ENCODE peak calls at places on chromosomes 3 and 15, in six cellular contexts. Y, V, L, N, J and U are unnamed samples.

GRCh38 chr15:29925227-29926082 is 103.2 kb upstream of the TJP1 start:
- DNase-seq in Y (peak; percentile 84), V (peak; percentile 80), L (no peak), N (peak; percentile 89), J (peak; percentile 93), U (peak; percentile 88)

GRCh38 chr3:43726511-43726910 is 35.8 kb downstream of the ABHD5 start:
- DNase-seq in Y (no peak), V (peak; percentile 68), L (no peak), N (no peak), J (no peak), U (peak; percentile 68)

GRCh38 chr3:124793054-124793740 is 62.9 kb downstream of the UMPS start:
- DNase-seq in Y (no peak), V (no peak), L (no peak), N (peak; percentile 16), J (no peak), U (no peak)

GRCh38 chr3:194857459-194858113 is 171.9 kb downstream of the FAM43A start:
- DNase-seq in Y (no peak), V (peak; percentile 67), L (no peak), N (no peak), J (no peak), U (peak; percentile 54)

GRCh38 chr3:186668426-186668825 is 2.6 kb downstream of the HRG start:
- DNase-seq in Y (no peak), V (no peak), L (no peak), N (no peak), J (no peak), U (no peak)

GRCh38 chr3:114879059-114880031 is 267.7 kb downstream of the ZBTB20 start:
- DNase-seq in Y (peak; percentile 20), V (peak; percentile 77), L (no peak), N (no peak), J (no peak), U (peak; percentile 82)

GRCh38 chr3:64693031-64693430 is 5.2 kb upstream of the ADAMTS9 start:
- DNase-seq in Y (no peak), V (no peak), L (no peak), N (no peak), J (no peak), U (no peak)

GRCh38 chr3:64792458-64792857 is 104.7 kb upstream of the ADAMTS9 start:
- DNase-seq in Y (no peak), V (no peak), L (no peak), N (no peak), J (no peak), U (no peak)

GRCh38 chr15:63473007-63473748 is 31.2 kb upstream of the USP3 start:
- DNase-seq in Y (no peak), V (no peak), L (no peak), N (no peak), J (no peak), U (no peak)

GRCh38 chr3:42653560-42654330 is at the start of gene ZBTB47:
- DNase-seq in Y (peak; percentile 51), V (no peak), L (peak; percentile 52), N (peak; percentile 94), J (peak; percentile 52), U (peak; percentile 41)

GRCh38 chr3:115100172-115100571 is 46.9 kb downstream of the ZBTB20 start:
- DNase-seq in Y (peak; percentile 6), V (peak; percentile 70), L (no peak), N (no peak), J (peak; percentile 8), U (peak; percentile 73)

GRCh38 chr15:101064795-101065569 is 145.8 kb downstream of the LRRK1 start:
- DNase-seq in Y (no peak), V (no peak), L (no peak), N (peak; percentile 72), J (no peak), U (no peak)

GRCh38 chr15:39429898-39430357 is 151.0 kb upstream of the THBS1 start:
- DNase-seq in Y (no peak), V (peak; percentile 95), L (no peak), N (no peak), J (no peak), U (peak; percentile 98)

GRCh38 chr3:17885986-17886385 is 143.6 kb upstream of the TBC1D5 start:
- DNase-seq in Y (no peak), V (no peak), L (no peak), N (no peak), J (no peak), U (no peak)

GRCh38 chr15:44082558-44083151 is 112.4 kb downstream of the FRMD5 start:
- DNase-seq in Y (no peak), V (peak; percentile 32), L (no peak), N (no peak), J (no peak), U (peak; percentile 43)

GRCh38 chr3:153159771-153160397 is 2.1 kb upstream of the RAP2B start:
- DNase-seq in Y (no peak), V (no peak), L (no peak), N (no peak), J (no peak), U (no peak)

GRCh38 chr3:45145681-45146614 is at the start of gene CDCP1:
- DNase-seq in Y (peak; percentile 18), V (no peak), L (no peak), N (peak; percentile 84), J (peak; percentile 83), U (no peak)

GRCh38 chr3:134007819-134008218 is 21.9 kb downstream of the SLCO2A1 start:
- DNase-seq in Y (no peak), V (no peak), L (no peak), N (no peak), J (no peak), U (no peak)

GRCh38 chr3:47323431-47324277 is 40.9 kb downstream of the KLHL18 start:
- DNase-seq in Y (no peak), V (peak; percentile 35), L (no peak), N (no peak), J (no peak), U (peak; percentile 67)

GRCh38 chr15:92617197-92618037 is 38.2 kb downstream of the FAM174B start:
- DNase-seq in Y (peak; percentile 92), V (peak; percentile 57), L (no peak), N (peak; percentile 83), J (no peak), U (peak; percentile 24)

GRCh38 chr3:69178838-69179739 is 56.7 kb upstream of the LMOD3 start:
- DNase-seq in Y (no peak), V (no peak), L (no peak), N (no peak), J (no peak), U (no peak)

GRCh38 chr15:59437777-59438574 is at the start of gene FAM81A:
- DNase-seq in Y (peak; percentile 88), V (peak; percentile 47), L (peak; percentile 45), N (peak; percentile 94), J (peak; percentile 82), U (peak; percentile 57)

GRCh38 chr3:129577925-129578742 is 28.3 kb downstream of the PLXND1 start:
- DNase-seq in Y (no peak), V (no peak), L (no peak), N (no peak), J (no peak), U (no peak)

GRCh38 chr3:189457201-189457607 is 174.0 kb upstream of the TP63 start:
- DNase-seq in Y (no peak), V (no peak), L (no peak), N (no peak), J (no peak), U (peak; percentile 43)

GRCh38 chr3:45683417-45684326 is 5.5 kb upstream of the SACM1L start:
- DNase-seq in Y (no peak), V (no peak), L (no peak), N (no peak), J (peak; percentile 34), U (no peak)

GRCh38 chr3:61451841-61452240 is 109.5 kb upstream of the PTPRG start:
- DNase-seq in Y (no peak), V (peak; percentile 28), L (no peak), N (no peak), J (no peak), U (peak; percentile 36)

GRCh38 chr3:176724360-176724759 is 472.9 kb downstream of the TBL1XR1 start:
- DNase-seq in Y (no peak), V (no peak), L (no peak), N (no peak), J (no peak), U (no peak)

GRCh38 chr3:13200951-13201350 is 127.7 kb upstream of the IQSEC1 start:
- DNase-seq in Y (peak; percentile 66), V (no peak), L (no peak), N (peak; percentile 72), J (peak; percentile 70), U (no peak)

GRCh38 chr3:179234244-179234643 is 16.7 kb downstream of the KCNMB3 start:
- DNase-seq in Y (no peak), V (peak; percentile 15), L (no peak), N (no peak), J (no peak), U (peak; percentile 49)

GRCh38 chr3:99250272-99250671 is 348.8 kb upstream of the DCBLD2 start:
- DNase-seq in Y (no peak), V (peak; percentile 58), L (no peak), N (no peak), J (no peak), U (peak; percentile 83)

GRCh38 chr3:148755570-148755969 is 57.9 kb downstream of the AGTR1 start:
- DNase-seq in Y (no peak), V (no peak), L (no peak), N (no peak), J (no peak), U (no peak)

GRCh38 chr3:98962189-98962930 is 60.9 kb upstream of the DCBLD2 start:
- DNase-seq in Y (no peak), V (peak; percentile 96), L (no peak), N (no peak), J (no peak), U (peak; percentile 94)

GRCh38 chr3:131794766-131795381 is 239.9 kb downstream of the CPNE4 start:
- DNase-seq in Y (peak; percentile 73), V (peak; percentile 52), L (no peak), N (no peak), J (peak; percentile 82), U (peak; percentile 64)